ENCODE peak calls at places on chromosomes 6 and 20, in four cellular contexts. One of them, this sample, is unnamed.

GRCh38 chr6:105886066-105886811 is 199.9 kb upstream of the PRDM1 start:
- DNase-seq in heart right ventricle: no peak
- DNase-seq in CD8-positive, alpha-beta memory T cell: no peak
- DNase-seq in activated B cell treated with CpG ODN at 0.5 μM for 24 hours: no peak
- DNase-seq in this sample: no peak

GRCh38 chr20:60255866-60256265 is 297.6 kb downstream of the CDH26 start:
- DNase-seq in CD8-positive, alpha-beta memory T cell: no peak
- DNase-seq in heart right ventricle: no peak
- DNase-seq in activated B cell treated with CpG ODN at 0.5 μM for 24 hours: no peak
- DNase-seq in this sample: no peak

GRCh38 chr6:10521104-10521808 is at the start of gene GCNT2:
- DNase-seq in activated B cell treated with CpG ODN at 0.5 μM for 24 hours: no peak
- DNase-seq in CD8-positive, alpha-beta memory T cell: no peak
- DNase-seq in heart right ventricle: no peak
- DNase-seq in this sample: no peak

GRCh38 chr20:59718071-59718470 is 113.7 kb downstream of the PHACTR3 start:
- DNase-seq in CD8-positive, alpha-beta memory T cell: no peak
- DNase-seq in activated B cell treated with CpG ODN at 0.5 μM for 24 hours: no peak
- DNase-seq in heart right ventricle: no peak
- DNase-seq in this sample: no peak

GRCh38 chr20:22525821-22526220 is 58.6 kb downstream of the FOXA2 start:
- DNase-seq in activated B cell treated with CpG ODN at 0.5 μM for 24 hours: no peak
- DNase-seq in heart right ventricle: no peak
- DNase-seq in CD8-positive, alpha-beta memory T cell: no peak
- DNase-seq in this sample: no peak

GRCh38 chr6:19837511-19838441 is 606 bp downstream of the ID4 start:
- DNase-seq in heart right ventricle: peak
- DNase-seq in activated B cell treated with CpG ODN at 0.5 μM for 24 hours: no peak
- DNase-seq in CD8-positive, alpha-beta memory T cell: no peak
- DNase-seq in this sample: no peak

GRCh38 chr6:140434761-140435160 is 1060.3 kb upstream of the CITED2 start:
- DNase-seq in heart right ventricle: no peak
- DNase-seq in CD8-positive, alpha-beta memory T cell: no peak
- DNase-seq in activated B cell treated with CpG ODN at 0.5 μM for 24 hours: no peak
- DNase-seq in this sample: no peak

GRCh38 chr6:111573892-111574800 is 31.5 kb downstream of the TRAF3IP2 start:
- DNase-seq in activated B cell treated with CpG ODN at 0.5 μM for 24 hours: no peak
- DNase-seq in heart right ventricle: peak
- DNase-seq in CD8-positive, alpha-beta memory T cell: no peak
- DNase-seq in this sample: no peak

GRCh38 chr20:31845300-31845863 is at the start of gene FOXS1:
- DNase-seq in CD8-positive, alpha-beta memory T cell: no peak
- DNase-seq in activated B cell treated with CpG ODN at 0.5 μM for 24 hours: no peak
- DNase-seq in heart right ventricle: peak
- DNase-seq in this sample: no peak

GRCh38 chr6:133435065-133435728 is 194.0 kb downstream of the EYA4 start:
- DNase-seq in activated B cell treated with CpG ODN at 0.5 μM for 24 hours: no peak
- DNase-seq in heart right ventricle: peak
- DNase-seq in CD8-positive, alpha-beta memory T cell: no peak
- DNase-seq in this sample: no peak

GRCh38 chr6:157089258-157089657 is 234.1 kb downstream of the TMEM242 start:
- DNase-seq in heart right ventricle: no peak
- DNase-seq in activated B cell treated with CpG ODN at 0.5 μM for 24 hours: no peak
- DNase-seq in CD8-positive, alpha-beta memory T cell: no peak
- DNase-seq in this sample: no peak

GRCh38 chr6:163263196-163263595 is 151.3 kb upstream of the QKI start:
- DNase-seq in activated B cell treated with CpG ODN at 0.5 μM for 24 hours: no peak
- DNase-seq in CD8-positive, alpha-beta memory T cell: no peak
- DNase-seq in heart right ventricle: no peak
- DNase-seq in this sample: no peak

GRCh38 chr6:16206595-16207037 is 31.8 kb upstream of the GMPR start:
- DNase-seq in heart right ventricle: peak
- DNase-seq in CD8-positive, alpha-beta memory T cell: peak
- DNase-seq in activated B cell treated with CpG ODN at 0.5 μM for 24 hours: no peak
- DNase-seq in this sample: peak

GRCh38 chr6:151288711-151289398 is 49.1 kb downstream of the AKAP12 start:
- DNase-seq in activated B cell treated with CpG ODN at 0.5 μM for 24 hours: no peak
- DNase-seq in CD8-positive, alpha-beta memory T cell: no peak
- DNase-seq in heart right ventricle: no peak
- DNase-seq in this sample: no peak

GRCh38 chr20:25087186-25087929 is 5.4 kb upstream of the VSX1 start:
- DNase-seq in activated B cell treated with CpG ODN at 0.5 μM for 24 hours: no peak
- DNase-seq in CD8-positive, alpha-beta memory T cell: no peak
- DNase-seq in heart right ventricle: no peak
- DNase-seq in this sample: no peak

GRCh38 chr6:148183776-148184175 is 158.9 kb upstream of the SASH1 start:
- DNase-seq in heart right ventricle: no peak
- DNase-seq in activated B cell treated with CpG ODN at 0.5 μM for 24 hours: no peak
- DNase-seq in CD8-positive, alpha-beta memory T cell: no peak
- DNase-seq in this sample: no peak

GRCh38 chr20:51710503-51710902 is 57.7 kb downstream of the ATP9A start:
- DNase-seq in CD8-positive, alpha-beta memory T cell: no peak
- DNase-seq in activated B cell treated with CpG ODN at 0.5 μM for 24 hours: no peak
- DNase-seq in heart right ventricle: no peak
- DNase-seq in this sample: no peak

GRCh38 chr6:815348-815738 is 122.4 kb upstream of the EXOC2 start:
- DNase-seq in heart right ventricle: no peak
- DNase-seq in CD8-positive, alpha-beta memory T cell: no peak
- DNase-seq in activated B cell treated with CpG ODN at 0.5 μM for 24 hours: no peak
- DNase-seq in this sample: no peak

GRCh38 chr20:17825949-17826843 is 126.4 kb downstream of the BANF2 start:
- DNase-seq in activated B cell treated with CpG ODN at 0.5 μM for 24 hours: no peak
- DNase-seq in heart right ventricle: no peak
- DNase-seq in CD8-positive, alpha-beta memory T cell: no peak
- DNase-seq in this sample: no peak

GRCh38 chr6:147222160-147222838 is 18.1 kb downstream of the STXBP5 start:
- DNase-seq in CD8-positive, alpha-beta memory T cell: peak
- DNase-seq in activated B cell treated with CpG ODN at 0.5 μM for 24 hours: no peak
- DNase-seq in heart right ventricle: no peak
- DNase-seq in this sample: peak

GRCh38 chr6:34792605-34793500 is 970 bp downstream of the BLTP3A start:
- DNase-seq in heart right ventricle: peak
- DNase-seq in activated B cell treated with CpG ODN at 0.5 μM for 24 hours: no peak
- DNase-seq in CD8-positive, alpha-beta memory T cell: peak
- DNase-seq in this sample: no peak

GRCh38 chr6:109243863-109244825 is 138.1 kb downstream of the CD164 start:
- DNase-seq in activated B cell treated with CpG ODN at 0.5 μM for 24 hours: no peak
- DNase-seq in heart right ventricle: no peak
- DNase-seq in CD8-positive, alpha-beta memory T cell: no peak
- DNase-seq in this sample: no peak

GRCh38 chr6:150868759-150869158 is 3.3 kb downstream of the MTHFD1L start:
- DNase-seq in CD8-positive, alpha-beta memory T cell: no peak
- DNase-seq in activated B cell treated with CpG ODN at 0.5 μM for 24 hours: no peak
- DNase-seq in heart right ventricle: no peak
- DNase-seq in this sample: no peak

GRCh38 chr20:9166153-9166780 is 97.4 kb downstream of the PLCB4 start:
- DNase-seq in heart right ventricle: no peak
- DNase-seq in CD8-positive, alpha-beta memory T cell: no peak
- DNase-seq in activated B cell treated with CpG ODN at 0.5 μM for 24 hours: no peak
- DNase-seq in this sample: no peak

GRCh38 chr6:30348957-30349356 is 4.0 kb downstream of the RPP21 start:
- DNase-seq in heart right ventricle: no peak
- DNase-seq in activated B cell treated with CpG ODN at 0.5 μM for 24 hours: no peak
- DNase-seq in CD8-positive, alpha-beta memory T cell: no peak
- DNase-seq in this sample: no peak

GRCh38 chr20:45944151-45944964 is 9.9 kb downstream of the PCIF1 start:
- DNase-seq in CD8-positive, alpha-beta memory T cell: no peak
- DNase-seq in activated B cell treated with CpG ODN at 0.5 μM for 24 hours: no peak
- DNase-seq in heart right ventricle: no peak
- DNase-seq in this sample: no peak